ENCODE peak calls at places on chromosomes 6 and 20, in seven cellular contexts. M is stomach, T is Calu3, A is NB4, N is pancreas, F is brain microvascular endothelial cell, V is A549. Y is an unnamed sample.
A peak's percentile ranks its signal among the peaks of the same experiment; 100 is the strongest.

GRCh38 chr6:98323605-98324004 is 510.8 kb upstream of the POU3F2 start:
- DNase-seq in M (no peak), T (no peak), A (no peak), N (no peak), F (no peak), V (no peak), Y (no peak)

GRCh38 chr6:100234625-100235024 is 230.1 kb downstream of the SIM1 start:
- DNase-seq in M (no peak), T (no peak), A (no peak), N (no peak), F (no peak), V (no peak), Y (no peak)

GRCh38 chr6:40922281-40922680 is 116.7 kb downstream of the UNC5CL start:
- DNase-seq in M (no peak), T (no peak), A (no peak), N (no peak), F (no peak), V (no peak), Y (no peak)

GRCh38 chr6:358432-358831 is 33.1 kb upstream of the IRF4 start:
- DNase-seq in M (no peak), T (no peak), A (no peak), N (no peak), F (no peak), V (no peak), Y (no peak)

GRCh38 chr6:43076093-43076927 is at the start of gene PTK7:
- DNase-seq in M (peak; percentile 48), T (peak; percentile 76), A (peak; percentile 67), N (peak; percentile 35), F (peak; percentile 20), V (peak; percentile 28), Y (no peak)

GRCh38 chr6:96391776-96392175 is 129.8 kb upstream of the UFL1 start:
- DNase-seq in M (peak; percentile 44), T (peak; percentile 34), A (no peak), N (peak; percentile 22), F (no peak), V (no peak), Y (no peak)

GRCh38 chr6:8831366-8832152 is 396.2 kb upstream of the SLC35B3 start:
- DNase-seq in M (no peak), T (no peak), A (peak; percentile 80), N (no peak), F (no peak), V (no peak), Y (no peak)

GRCh38 chr6:150294713-150295112 is 74.1 kb upstream of the IYD start:
- DNase-seq in M (no peak), T (no peak), A (no peak), N (no peak), F (no peak), V (no peak), Y (no peak)

GRCh38 chr20:2006452-2007381 is 12.9 kb upstream of the PDYN start:
- DNase-seq in M (peak; percentile 27), T (peak; percentile 13), A (peak; percentile 74), N (no peak), F (peak; percentile 16), V (peak; percentile 50), Y (no peak)

GRCh38 chr6:41769376-41769775 is 10.3 kb downstream of the FRS3 start:
- DNase-seq in M (no peak), T (no peak), A (no peak), N (no peak), F (no peak), V (no peak), Y (no peak)

GRCh38 chr6:31734703-31735500 is 1.4 kb downstream of the CLIC1 start:
- DNase-seq in M (peak; percentile 54), T (peak; percentile 77), A (peak; percentile 95), N (no peak), F (peak; percentile 50), V (peak; percentile 59), Y (no peak)

GRCh38 chr6:99993533-99994251 is at the start of gene MCHR2:
- DNase-seq in M (no peak), T (no peak), A (no peak), N (no peak), F (no peak), V (no peak), Y (no peak)

GRCh38 chr6:43095939-43096338 is 19.8 kb downstream of the PTK7 start:
- DNase-seq in M (no peak), T (no peak), A (no peak), N (no peak), F (no peak), V (no peak), Y (no peak)

GRCh38 chr6:121222656-121223055 is 111.6 kb downstream of the TBC1D32 start:
- DNase-seq in M (no peak), T (no peak), A (no peak), N (no peak), F (peak; percentile 45), V (peak; percentile 7), Y (peak; percentile 44)

GRCh38 chr6:143374014-143374413 is 76.5 kb downstream of the ADAT2 start:
- DNase-seq in M (no peak), T (no peak), A (no peak), N (no peak), F (no peak), V (no peak), Y (no peak)
- TF ChIP-seq CTCF in M (no peak), T (no peak), A (no peak), N (no peak), F (no peak), V (no peak), Y (no peak)

GRCh38 chr6:144263786-144264185 is 21.3 kb upstream of the UTRN start:
- DNase-seq in M (no peak), T (no peak), A (no peak), N (no peak), F (peak; percentile 6), V (no peak), Y (no peak)

GRCh38 chr6:144265061-144265357 is 20.1 kb upstream of the UTRN start:
- DNase-seq in M (no peak), T (peak; percentile 42), A (no peak), N (peak; percentile 40), F (peak; percentile 78), V (peak; percentile 21), Y (no peak)

GRCh38 chr6:144266091-144266649 is 19.0 kb upstream of the UTRN start:
- DNase-seq in M (peak; percentile 29), T (peak; percentile 55), A (no peak), N (peak; percentile 72), F (peak; percentile 69), V (peak; percentile 83), Y (no peak)

GRCh38 chr6:144265390-144265789 is 19.7 kb upstream of the UTRN start:
- DNase-seq in M (no peak), T (peak; percentile 24), A (peak; percentile 21), N (peak; percentile 29), F (peak; percentile 86), V (peak; percentile 66), Y (no peak)

GRCh38 chr6:144264270-144265060 is 20.7 kb upstream of the UTRN start:
- DNase-seq in M (no peak), T (peak; percentile 70), A (no peak), N (peak; percentile 26), F (peak; percentile 94), V (peak; percentile 90), Y (peak; percentile 87)
- TF ChIP-seq CTCF in M (no peak), T (no peak), A (no peak), N (no peak), F (no peak), V (no peak), Y (no peak)

DNA sequence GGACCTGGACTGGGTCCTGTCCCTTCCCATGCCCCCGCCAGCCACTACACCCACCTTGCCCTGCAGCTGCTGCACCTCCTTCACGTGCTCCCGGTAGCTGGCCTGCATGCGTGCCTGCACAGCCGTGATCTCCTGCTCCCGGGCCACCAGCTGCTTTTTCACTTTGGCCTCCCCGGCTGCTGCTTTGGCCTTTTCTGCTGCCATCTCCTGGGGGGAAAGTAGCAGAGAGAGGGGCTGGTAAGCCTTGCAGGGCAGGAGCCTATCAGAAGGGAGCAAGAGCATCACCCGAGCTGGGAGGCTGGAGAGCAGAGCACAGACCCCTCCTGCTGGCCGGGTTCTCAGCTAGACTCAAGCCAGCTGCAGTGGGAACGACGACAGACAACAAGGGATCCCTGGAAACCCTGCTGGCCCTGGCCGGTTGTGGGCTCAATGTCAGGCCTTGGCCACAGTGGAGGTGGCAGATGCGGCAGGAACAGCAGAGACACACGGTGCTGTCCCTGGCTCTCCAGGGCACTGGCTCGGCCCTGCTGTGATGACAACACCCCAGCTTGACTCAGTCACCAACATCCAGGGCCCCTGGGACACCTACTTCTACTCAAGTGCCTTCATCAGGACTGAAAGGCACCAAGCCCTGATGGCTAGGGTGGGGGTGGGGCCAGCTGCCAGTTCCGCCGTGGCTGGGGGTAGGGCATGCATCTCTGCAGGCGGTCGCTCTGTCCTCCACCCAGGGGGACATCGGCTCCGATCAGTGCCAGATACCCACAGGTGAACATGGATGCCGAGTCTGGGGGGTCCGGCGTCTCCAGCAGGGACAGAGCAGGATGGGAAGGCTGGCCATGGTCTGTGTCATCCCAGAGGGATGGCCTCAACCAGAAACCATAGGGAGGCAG is 45.3 kb downstream of the RRBP1 start:
- DNase-seq in M (no peak), T (no peak), A (no peak), N (no peak), F (no peak), V (no peak), Y (no peak)
- TF ChIP-seq CTCF in M (no peak), T (no peak), A (no peak), N (no peak), F (peak; percentile 26), V (no peak), Y (no peak)

DNA sequence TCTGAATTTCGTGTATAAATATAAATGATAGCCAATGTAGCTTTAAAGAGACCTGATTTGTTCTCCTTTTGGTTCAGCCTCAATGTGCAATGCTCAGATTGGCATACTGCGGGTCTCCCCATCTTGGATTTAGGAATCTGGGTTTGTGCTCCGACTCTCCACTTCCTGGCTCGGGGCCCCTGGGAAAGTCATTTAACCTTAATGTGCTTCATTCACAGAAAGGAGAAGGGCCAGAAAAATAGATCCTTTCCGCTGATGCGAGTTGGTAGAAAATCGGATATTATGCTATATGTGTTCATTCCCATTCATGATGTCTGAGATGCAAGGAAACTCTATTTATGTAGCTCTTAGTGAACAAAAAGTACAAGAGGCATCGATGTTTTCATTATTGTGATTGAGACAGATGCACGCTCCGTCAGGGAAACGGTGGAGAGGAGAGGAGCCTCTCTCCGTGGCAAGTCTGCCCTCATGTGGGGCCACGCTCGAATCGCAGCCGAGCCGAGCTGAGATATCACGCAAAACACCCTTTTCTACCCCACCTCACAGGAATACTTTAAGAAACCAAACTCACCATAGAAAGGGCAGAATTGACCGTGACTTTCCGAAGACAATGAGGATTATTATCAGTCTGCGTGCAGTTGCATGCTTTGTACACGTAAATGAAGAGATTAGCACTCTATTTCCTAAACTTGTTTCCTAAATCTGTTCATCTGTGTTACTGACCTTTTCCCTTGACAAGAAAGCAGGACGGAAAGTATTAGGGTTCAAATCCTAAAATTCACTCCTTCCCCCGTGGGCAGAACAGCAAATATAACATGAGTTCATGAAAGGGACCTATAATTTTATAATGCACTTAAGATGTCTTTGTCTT is 136.6 kb downstream of the COL9A1 start:
- DNase-seq in M (peak; percentile 60), T (peak; percentile 77), A (peak; percentile 45), N (peak; percentile 49), F (peak; percentile 45), V (peak; percentile 20), Y (no peak)
- TF ChIP-seq CTCF in M (peak; percentile 44), T (peak; percentile 68), A (peak; percentile 68), N (peak; percentile 79), F (peak; percentile 86), V (peak; percentile 53), Y (peak; percentile 93)

Y was measured in epithelial cell of proximal tubule.